ENCODE peak calls at places on chromosomes 13 and 19, in nine cellular contexts. S is activated CD4-positive, alpha-beta T cell treated with anti-CD3 and anti-CD28 coated beads, Interleukin-2, amount 50 U/mL, for 1 hour; O is substantia nigra; M is fibroblast of lung; B is stimulated activated CD4-positive, alpha-beta T cell treated with anti-CD3 and anti-CD28 coated beads, Interleukin-15, amount 100 ng/mL, for 1 hour; P is NCI-H1694 treated with DMSO at 0.1 percent for 48 hours; Z is glutamatergic neuron; R is lung; E is EL. H is an unnamed sample.

GRCh38 chr13:59883885-59884284 is 279.8 kb downstream of the DIAPH3 start:
- DNase-seq in S (no peak), O (no peak), M (no peak), B (no peak), P (no peak), Z (no peak), R (no peak), E (no peak), H (no peak)

GRCh38 chr13:113857531-113858195 is 6.2 kb downstream of the GAS6 start:
- DNase-seq in S (no peak), O (no peak), M (no peak), B (no peak), P (no peak), Z (no peak), R (no peak), E (no peak), H (peak)

GRCh38 chr13:55263045-55263444 is 1877.7 kb upstream of the PRR20A start:
- DNase-seq in S (no peak), O (no peak), M (no peak), B (no peak), P (no peak), Z (no peak), R (no peak), E (no peak), H (no peak)

GRCh38 chr13:43365042-43365344 is 341.6 kb downstream of the DNAJC15 start:
- DNase-seq in S (no peak), O (no peak), M (no peak), B (no peak), P (no peak), Z (no peak), R (no peak), E (no peak), H (no peak)

GRCh38 chr19:37333457-37333856 is 37.4 kb upstream of the ZNF527 start:
- DNase-seq in S (no peak), O (no peak), M (peak), B (no peak), P (no peak), Z (no peak), R (no peak), E (peak), H (no peak)

GRCh38 chr19:738509-739128 is 12.3 kb upstream of the MISP start:
- DNase-seq in S (no peak), O (no peak), M (no peak), B (no peak), P (no peak), Z (no peak), R (no peak), E (no peak), H (no peak)

GRCh38 chr13:110771194-110771593 is 57.7 kb downstream of the ING1 start:
- DNase-seq in S (no peak), O (no peak), M (no peak), B (no peak), P (no peak), Z (no peak), R (no peak), E (peak), H (no peak)

GRCh38 chr19:55304279-55304978 is 20.6 kb downstream of the BRSK1 start:
- DNase-seq in S (no peak), O (no peak), M (peak), B (no peak), P (no peak), Z (peak), R (no peak), E (peak), H (no peak)

GRCh38 chr13:29621841-29622240 is 26.4 kb upstream of the SLC7A1 start:
- DNase-seq in S (no peak), O (no peak), M (peak), B (no peak), P (no peak), Z (no peak), R (no peak), E (peak), H (no peak)

GRCh38 chr13:110245421-110245899 is 61.5 kb downstream of the COL4A1 start:
- DNase-seq in S (no peak), O (no peak), M (peak), B (no peak), P (no peak), Z (no peak), R (no peak), E (peak), H (no peak)

GRCh38 chr13:52159159-52159982 is at the start of gene NEK3:
- DNase-seq in S (peak), O (peak), M (peak), B (peak), P (peak), Z (peak), R (peak), E (peak), H (peak)

GRCh38 chr13:48411281-48412099 is 1.4 kb downstream of the LPAR6 start:
- DNase-seq in S (peak), O (no peak), M (peak), B (no peak), P (no peak), Z (no peak), R (no peak), E (peak), H (no peak)

GRCh38 chr13:43005460-43006236 is 13.6 kb upstream of the EPSTI1 start:
- DNase-seq in S (no peak), O (no peak), M (peak), B (no peak), P (no peak), Z (no peak), R (no peak), E (peak), H (no peak)

H was measured in breast epithelium.